ENCODE peak calls at places on chromosomes 16 and 17, in eight cellular contexts. P is adrenal gland, N is neural progenitor cell, Z is ovary, G is AG10803, Q is psoas muscle, C is lower leg skin, Y is transverse colon. H is an unnamed sample.

GRCh38 chr16:10981697-10982216 is 37.4 kb downstream of the CLEC16A start:
- DNase-seq in Q (no peak), Z (no peak), P (no peak), G (no peak), C (peak; percentile 54), N (no peak), Y (no peak), H (peak; percentile 11)

GRCh38 chr17:79114455-79115301 is 40.1 kb downstream of the ENGASE start:
- DNase-seq in N (peak; percentile 73), C (no peak), Q (peak; percentile 68), G (no peak), Z (no peak), P (peak; percentile 38), Y (peak; percentile 64), H (no peak)

GRCh38 chr16:70418274-70418992 is 20.5 kb downstream of the ST3GAL2 start:
- DNase-seq in G (no peak), Z (no peak), Q (no peak), Y (no peak), P (no peak), N (no peak), C (no peak), H (no peak)

GRCh38 chr16:82990155-82990554 is 363.4 kb downstream of the CDH13 start:
- DNase-seq in C (no peak), G (peak; percentile 55), Z (no peak), N (no peak), Q (no peak), Y (no peak), P (no peak), H (peak; percentile 26)

GRCh38 chr17:32958418-32958817 is 30.5 kb downstream of the TMEM98 start:
- DNase-seq in Z (no peak), C (no peak), P (no peak), G (peak; percentile 96), Y (no peak), Q (no peak), N (no peak), H (peak; percentile 66)

GRCh38 chr16:27824786-27825185 is 238.7 kb downstream of the GSG1L start:
- DNase-seq in G (no peak), C (no peak), Q (no peak), N (no peak), Z (no peak), P (no peak), Y (no peak), H (no peak)

GRCh38 chr16:58200398-58200797 is 2.5 kb upstream of the CSNK2A2 start:
- DNase-seq in N (no peak), Z (no peak), C (no peak), G (no peak), Y (no peak), Q (no peak), P (no peak), H (no peak)

GRCh38 chr17:9837551-9838471 is 12.1 kb downstream of the GLP2R start:
- DNase-seq in N (no peak), G (peak; percentile 84), C (peak; percentile 58), P (peak; percentile 38), Q (peak; percentile 73), Y (peak; percentile 17), Z (peak; percentile 46), H (peak; percentile 66)

GRCh38 chr17:15954222-15954621 is 9.3 kb downstream of the ADORA2B start:
- DNase-seq in Q (no peak), Y (no peak), N (no peak), C (no peak), P (no peak), G (peak; percentile 86), Z (no peak), H (peak; percentile 89)

GRCh38 chr17:45688353-45688752 is 95.8 kb upstream of the CRHR1 start:
- DNase-seq in P (no peak), N (no peak), C (no peak), G (no peak), Y (no peak), Z (no peak), Q (no peak), H (no peak)

GRCh38 chr17:861364-861763 is 79.2 kb downstream of the MRM3 start:
- DNase-seq in C (no peak), P (no peak), G (no peak), Y (no peak), Q (no peak), N (no peak), Z (no peak), H (no peak)

GRCh38 chr17:66302761-66303626 is 581 bp downstream of the PRKCA start:
- DNase-seq in Y (peak; percentile 72), Z (peak; percentile 66), N (peak; percentile 72), C (no peak), G (peak; percentile 59), Q (peak; percentile 75), P (peak; percentile 78), H (peak; percentile 25)

GRCh38 chr16:74720579-74720978 is 19.9 kb upstream of the MLKL start:
- DNase-seq in Y (no peak), G (no peak), C (no peak), Q (no peak), Z (no peak), N (no peak), P (no peak), H (no peak)

GRCh38 chr17:40806131-40806530 is 6.4 kb upstream of the KRT28 start:
- DNase-seq in G (no peak), Y (no peak), P (no peak), Q (no peak), C (no peak), Z (no peak), N (no peak), H (no peak)
- TF ChIP-seq CTCF in G (no peak), Y (no peak), P (no peak), Q (no peak), C (no peak), Z (no peak), N (no peak), H (no peak)

DNA sequence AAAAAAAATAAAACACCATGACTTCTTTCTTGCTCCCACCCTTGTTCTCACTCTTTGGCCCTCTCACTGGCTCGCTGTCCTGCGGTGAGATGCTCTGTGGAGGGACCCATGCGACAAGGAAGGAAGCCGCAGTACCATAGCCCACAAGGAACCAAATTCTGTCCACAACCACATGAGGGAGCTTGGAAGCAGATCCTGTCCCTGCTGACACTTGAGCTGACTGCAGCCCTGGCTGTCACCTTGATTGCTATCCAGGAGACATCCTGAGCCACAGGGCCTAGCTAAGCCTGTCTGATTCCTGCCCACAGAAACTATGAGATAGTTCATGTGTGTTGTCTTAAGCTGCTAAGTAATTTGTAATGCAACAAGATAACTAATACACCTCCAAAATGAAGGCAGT is 4.8 kb upstream of the MT2A start:
- DNase-seq in Y (peak; percentile 54), G (peak; percentile 38), P (peak; percentile 82), C (peak; percentile 37), N (peak; percentile 54), Z (no peak), Q (peak; percentile 78), H (peak; percentile 26)
- TF ChIP-seq CTCF in Y (peak; percentile 24), G (peak; percentile 50), P (peak; percentile 58), C (no peak), N (peak; percentile 43), Z (no peak), Q (peak; percentile 60), H (peak; percentile 68)

GRCh38 chr17:7214300-7215135 is 5.1 kb downstream of the DLG4 start:
- DNase-seq in P (peak; percentile 97), G (peak; percentile 95), Z (peak; percentile 99), Y (peak; percentile 99), C (peak; percentile 95), Q (peak; percentile 99), N (peak; percentile 100), H (peak; percentile 94)

GRCh38 chr17:7215652-7216139 is 3.9 kb downstream of the DLG4 start:
- DNase-seq in N (peak; percentile 41), G (no peak), Y (no peak), Q (no peak), C (no peak), Z (no peak), P (no peak), H (no peak)

GRCh38 chr17:7215136-7215638 is 4.4 kb downstream of the DLG4 start:
- DNase-seq in Q (no peak), Z (no peak), G (no peak), C (no peak), Y (no peak), N (no peak), P (no peak), H (no peak)

GRCh38 chr17:7211512-7212277 is 7.9 kb downstream of the DLG4 start:
- DNase-seq in P (no peak), C (no peak), N (peak; percentile 52), G (no peak), Z (no peak), Y (no peak), Q (peak; percentile 27), H (no peak)

DNA sequence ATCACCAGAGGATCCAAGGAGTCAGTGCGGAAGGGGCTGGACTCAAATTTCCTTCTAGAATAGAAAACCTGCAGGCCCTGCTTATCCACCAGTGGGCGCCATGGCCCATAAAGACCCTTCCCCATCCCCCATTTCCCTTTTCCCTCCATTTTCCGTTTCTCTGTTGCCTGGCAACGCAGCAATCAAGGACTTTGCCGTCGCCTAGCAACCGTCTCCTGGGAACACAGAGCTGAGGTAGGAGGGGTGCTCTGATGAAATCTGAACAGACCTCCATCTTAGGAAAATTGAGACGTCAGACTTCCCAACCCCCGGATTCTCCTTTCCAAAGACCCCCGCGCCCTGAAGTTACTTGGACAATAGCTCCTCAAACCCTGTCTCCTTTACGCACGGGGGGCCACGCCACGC is 5.7 kb downstream of the DLG4 start:
- DNase-seq in Y (peak; percentile 79), P (peak; percentile 78), C (peak; percentile 57), G (peak; percentile 71), Z (no peak), N (peak; percentile 100), Q (peak; percentile 86), H (peak; percentile 67)
- TF ChIP-seq CTCF in Y (no peak), P (peak; percentile 30), C (no peak), G (peak; percentile 37), Z (peak; percentile 43), N (peak; percentile 94), Q (peak; percentile 23), H (peak; percentile 72)

GRCh38 chr16:64540449-64540848 is 581.4 kb downstream of the CDH11 start:
- DNase-seq in Z (no peak), P (no peak), Q (no peak), Y (no peak), G (no peak), C (no peak), N (no peak), H (no peak)

GRCh38 chr16:64543401-64543800 is 578.5 kb downstream of the CDH11 start:
- DNase-seq in P (no peak), Y (no peak), Z (no peak), G (peak; percentile 61), N (no peak), C (no peak), Q (no peak), H (no peak)

GRCh38 chr16:64539811-64540210 is 582.1 kb downstream of the CDH11 start:
- DNase-seq in N (no peak), P (no peak), G (no peak), C (no peak), Q (no peak), Y (no peak), Z (no peak), H (no peak)

GRCh38 chr16:64544859-64545258 is 577.0 kb downstream of the CDH11 start:
- DNase-seq in Z (no peak), C (no peak), G (no peak), N (peak; percentile 65), Q (no peak), Y (no peak), P (no peak), H (no peak)

DNA sequence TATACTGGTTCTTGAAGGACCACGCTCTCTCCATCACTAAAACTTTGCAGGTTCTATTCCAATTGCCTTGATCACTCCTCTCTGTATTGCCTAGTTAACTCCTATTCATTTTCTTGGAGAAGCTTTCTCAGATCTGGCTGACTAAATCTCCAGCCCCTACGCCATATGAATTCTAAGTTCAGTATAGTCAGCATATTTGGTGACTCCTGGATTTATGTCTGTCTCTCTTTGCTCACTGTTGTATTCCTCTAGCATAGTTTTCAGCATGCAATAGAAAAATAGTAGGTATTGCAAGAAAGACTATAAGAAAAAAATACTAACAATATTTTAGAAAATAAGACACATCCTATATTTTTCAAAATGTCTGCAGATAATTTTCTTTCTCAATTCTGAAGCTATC is 579.7 kb downstream of the CDH11 start:
- DNase-seq in Y (no peak), Q (no peak), G (no peak), N (no peak), C (no peak), Z (no peak), P (no peak), H (no peak)
- TF ChIP-seq CTCF in Y (no peak), Q (no peak), G (no peak), N (no peak), C (no peak), Z (no peak), P (no peak), H (no peak)